ENCODE peak calls at places on chromosomes 7 and 10, in ten cellular contexts. One of them, this sample, is unnamed.

GRCh38 chr7:23691320-23691719 is 11.3 kb downstream of the FAM221A start:
- DNase-seq in choroid plexus epithelial cell: peak
- DNase-seq in HCT116: no peak
- DNase-seq in BE2C: no peak
- DNase-seq in mesendoderm: peak
- DNase-seq in fibroblast of the aortic adventitia: no peak
- DNase-seq in fibroblast of villous mesenchyme: no peak
- DNase-seq in naive thymus-derived CD4-positive, alpha-beta T cell: no peak
- DNase-seq in stomach: no peak
- DNase-seq in SK-N-SH: no peak
- DNase-seq in this sample: no peak

GRCh38 chr10:3783721-3784432 is 1.1 kb downstream of the KLF6 start:
- DNase-seq in choroid plexus epithelial cell: peak
- DNase-seq in HCT116: no peak
- DNase-seq in BE2C: peak
- DNase-seq in mesendoderm: peak
- DNase-seq in fibroblast of the aortic adventitia: peak
- DNase-seq in fibroblast of villous mesenchyme: peak
- DNase-seq in naive thymus-derived CD4-positive, alpha-beta T cell: peak
- DNase-seq in stomach: peak
- DNase-seq in SK-N-SH: peak
- DNase-seq in this sample: no peak

GRCh38 chr7:25753837-25754236 is 398.2 kb upstream of the NFE2L3 start:
- DNase-seq in choroid plexus epithelial cell: no peak
- DNase-seq in HCT116: no peak
- DNase-seq in BE2C: no peak
- DNase-seq in mesendoderm: no peak
- DNase-seq in fibroblast of the aortic adventitia: no peak
- DNase-seq in fibroblast of villous mesenchyme: no peak
- DNase-seq in naive thymus-derived CD4-positive, alpha-beta T cell: no peak
- DNase-seq in stomach: no peak
- DNase-seq in SK-N-SH: no peak
- DNase-seq in this sample: no peak

GRCh38 chr7:16504019-16504418 is 22.6 kb upstream of the LRRC72 start:
- DNase-seq in choroid plexus epithelial cell: peak
- DNase-seq in HCT116: no peak
- DNase-seq in BE2C: no peak
- DNase-seq in mesendoderm: peak
- DNase-seq in fibroblast of the aortic adventitia: peak
- DNase-seq in fibroblast of villous mesenchyme: peak
- DNase-seq in naive thymus-derived CD4-positive, alpha-beta T cell: no peak
- DNase-seq in stomach: no peak
- DNase-seq in SK-N-SH: no peak
- DNase-seq in this sample: no peak

GRCh38 chr10:72846225-72846624 is 47.3 kb upstream of the OIT3 start:
- DNase-seq in choroid plexus epithelial cell: peak
- DNase-seq in HCT116: peak
- DNase-seq in BE2C: no peak
- DNase-seq in mesendoderm: no peak
- DNase-seq in fibroblast of the aortic adventitia: peak
- DNase-seq in fibroblast of villous mesenchyme: peak
- DNase-seq in naive thymus-derived CD4-positive, alpha-beta T cell: no peak
- DNase-seq in stomach: no peak
- DNase-seq in SK-N-SH: no peak
- DNase-seq in this sample: no peak

GRCh38 chr10:44774676-44775401 is 136.3 kb upstream of the TMEM72 start:
- DNase-seq in choroid plexus epithelial cell: peak
- DNase-seq in HCT116: no peak
- DNase-seq in BE2C: no peak
- DNase-seq in mesendoderm: no peak
- DNase-seq in fibroblast of the aortic adventitia: peak
- DNase-seq in fibroblast of villous mesenchyme: no peak
- DNase-seq in naive thymus-derived CD4-positive, alpha-beta T cell: no peak
- DNase-seq in stomach: no peak
- DNase-seq in SK-N-SH: no peak
- DNase-seq in this sample: peak

GRCh38 chr7:69598081-69598486 is at the start of gene AUTS2:
- DNase-seq in choroid plexus epithelial cell: peak
- DNase-seq in HCT116: no peak
- DNase-seq in BE2C: peak
- DNase-seq in mesendoderm: peak
- DNase-seq in fibroblast of the aortic adventitia: peak
- DNase-seq in fibroblast of villous mesenchyme: peak
- DNase-seq in naive thymus-derived CD4-positive, alpha-beta T cell: peak
- DNase-seq in stomach: peak
- DNase-seq in SK-N-SH: peak
- DNase-seq in this sample: peak

GRCh38 chr10:3563298-3563697 is 221.7 kb downstream of the KLF6 start:
- DNase-seq in choroid plexus epithelial cell: no peak
- DNase-seq in HCT116: no peak
- DNase-seq in BE2C: no peak
- DNase-seq in mesendoderm: no peak
- DNase-seq in fibroblast of the aortic adventitia: no peak
- DNase-seq in fibroblast of villous mesenchyme: no peak
- DNase-seq in naive thymus-derived CD4-positive, alpha-beta T cell: no peak
- DNase-seq in stomach: no peak
- DNase-seq in SK-N-SH: no peak
- DNase-seq in this sample: peak

DNA sequence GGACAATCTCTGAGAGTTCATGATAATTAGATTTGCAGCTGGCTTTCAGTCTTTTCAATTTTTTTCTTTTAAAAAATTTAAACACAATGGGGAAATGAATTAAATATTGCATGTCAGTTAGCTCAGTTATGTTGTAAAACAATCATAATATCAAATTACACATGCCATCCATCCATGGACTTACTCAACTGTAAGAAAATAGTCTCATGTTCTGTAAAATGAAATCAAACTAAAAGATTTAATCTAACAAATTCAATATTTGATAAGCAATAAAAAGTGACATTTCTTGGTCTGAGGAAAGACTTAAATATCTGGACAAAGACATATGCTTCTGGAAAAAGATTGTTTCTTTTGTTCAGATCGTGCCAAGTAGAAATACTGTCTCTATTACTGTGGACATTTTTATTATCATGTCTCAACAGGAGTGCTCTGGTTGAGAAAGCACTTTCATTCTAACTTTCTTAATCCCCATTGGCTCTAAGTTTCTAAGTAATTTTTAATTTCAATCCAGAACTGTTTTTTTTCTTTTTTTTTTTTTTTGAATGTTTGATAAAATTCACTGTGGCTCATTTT is 179.2 kb upstream of the FAM3C start:
- DNase-seq in choroid plexus epithelial cell: no peak
- DNase-seq in HCT116: no peak
- DNase-seq in BE2C: no peak
- DNase-seq in mesendoderm: no peak
- DNase-seq in fibroblast of the aortic adventitia: no peak
- DNase-seq in fibroblast of villous mesenchyme: no peak
- DNase-seq in naive thymus-derived CD4-positive, alpha-beta T cell: no peak
- DNase-seq in stomach: no peak
- DNase-seq in SK-N-SH: no peak
- DNase-seq in this sample: no peak
- H3K4me3 ChIP-seq in choroid plexus epithelial cell: no peak
- H3K4me3 ChIP-seq in HCT116: no peak
- H3K4me3 ChIP-seq in BE2C: no peak
- H3K4me3 ChIP-seq in mesendoderm: no peak
- H3K4me3 ChIP-seq in fibroblast of the aortic adventitia: no peak
- H3K4me3 ChIP-seq in fibroblast of villous mesenchyme: no peak
- H3K4me3 ChIP-seq in naive thymus-derived CD4-positive, alpha-beta T cell: no peak
- H3K4me3 ChIP-seq in stomach: no peak
- H3K4me3 ChIP-seq in SK-N-SH: no peak
- H3K4me3 ChIP-seq in this sample: no peak

DNA sequence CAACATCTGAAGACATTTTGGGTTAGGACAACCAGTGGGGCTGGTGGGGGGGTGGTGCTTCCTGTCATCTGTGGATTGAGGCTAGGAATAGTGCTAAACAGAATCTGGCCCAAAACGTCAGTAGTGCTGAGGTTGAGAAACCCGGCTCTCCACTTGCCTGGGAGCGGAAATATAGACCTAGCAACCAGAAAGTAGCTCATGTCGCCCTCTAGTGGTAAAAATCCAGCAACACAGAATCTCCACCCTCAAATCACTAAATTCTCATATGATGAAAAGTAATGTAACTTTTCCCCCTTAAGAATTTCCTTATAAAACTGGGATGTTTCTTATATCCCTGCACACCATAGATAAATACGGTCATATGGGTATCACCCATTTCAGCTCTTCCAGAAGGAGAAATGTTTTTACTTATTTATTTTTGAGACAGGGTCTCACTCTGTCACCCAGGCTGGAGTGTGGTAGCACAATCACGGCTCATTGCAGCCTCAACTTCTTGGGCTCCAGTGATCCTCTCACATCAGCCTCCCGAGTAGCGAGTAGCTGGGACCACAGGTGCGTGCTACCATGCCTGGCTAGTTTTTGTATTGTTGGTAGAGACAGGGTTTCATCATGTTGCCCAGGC is 34.4 kb downstream of the ZC3HAV1 start:
- DNase-seq in choroid plexus epithelial cell: peak
- DNase-seq in HCT116: peak
- DNase-seq in BE2C: peak
- DNase-seq in mesendoderm: peak
- DNase-seq in fibroblast of the aortic adventitia: peak
- DNase-seq in fibroblast of villous mesenchyme: peak
- DNase-seq in naive thymus-derived CD4-positive, alpha-beta T cell: peak
- DNase-seq in stomach: peak
- DNase-seq in SK-N-SH: peak
- DNase-seq in this sample: peak
- H3K4me3 ChIP-seq in choroid plexus epithelial cell: no peak
- H3K4me3 ChIP-seq in HCT116: no peak
- H3K4me3 ChIP-seq in BE2C: no peak
- H3K4me3 ChIP-seq in mesendoderm: no peak
- H3K4me3 ChIP-seq in fibroblast of the aortic adventitia: no peak
- H3K4me3 ChIP-seq in fibroblast of villous mesenchyme: no peak
- H3K4me3 ChIP-seq in naive thymus-derived CD4-positive, alpha-beta T cell: no peak
- H3K4me3 ChIP-seq in stomach: no peak
- H3K4me3 ChIP-seq in SK-N-SH: peak
- H3K4me3 ChIP-seq in this sample: no peak

DNA sequence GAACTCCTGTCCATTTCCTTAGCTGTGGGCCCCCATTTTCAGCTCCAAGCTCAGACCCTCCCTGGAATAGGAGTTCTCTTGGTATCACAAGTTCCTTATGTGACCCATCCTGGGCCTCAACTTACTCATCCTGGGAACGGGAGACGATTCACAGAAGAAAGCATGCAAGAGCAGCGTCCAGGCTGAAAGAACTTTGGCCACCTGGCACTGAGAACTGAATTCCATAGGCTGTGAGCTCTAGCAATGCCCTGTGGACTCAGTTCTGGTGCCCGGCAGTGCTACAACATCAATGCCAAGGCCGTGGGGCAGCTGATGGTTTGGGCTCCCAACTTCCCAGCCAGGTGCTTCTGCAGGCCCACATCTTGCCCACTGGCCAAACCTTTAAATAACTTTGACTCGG is 3.9 kb upstream of the CUEDC2 start:
- DNase-seq in choroid plexus epithelial cell: no peak
- DNase-seq in HCT116: no peak
- DNase-seq in BE2C: no peak
- DNase-seq in mesendoderm: no peak
- DNase-seq in fibroblast of the aortic adventitia: no peak
- DNase-seq in fibroblast of villous mesenchyme: no peak
- DNase-seq in naive thymus-derived CD4-positive, alpha-beta T cell: no peak
- DNase-seq in stomach: no peak
- DNase-seq in SK-N-SH: no peak
- DNase-seq in this sample: no peak
- H3K4me3 ChIP-seq in choroid plexus epithelial cell: peak
- H3K4me3 ChIP-seq in HCT116: no peak
- H3K4me3 ChIP-seq in BE2C: no peak
- H3K4me3 ChIP-seq in mesendoderm: no peak
- H3K4me3 ChIP-seq in fibroblast of the aortic adventitia: peak
- H3K4me3 ChIP-seq in fibroblast of villous mesenchyme: no peak
- H3K4me3 ChIP-seq in naive thymus-derived CD4-positive, alpha-beta T cell: peak
- H3K4me3 ChIP-seq in stomach: no peak
- H3K4me3 ChIP-seq in SK-N-SH: no peak
- H3K4me3 ChIP-seq in this sample: peak

GRCh38 chr7:112940314-112940732 is 146.3 kb downstream of the GPR85 start:
- DNase-seq in choroid plexus epithelial cell: no peak
- DNase-seq in HCT116: no peak
- DNase-seq in BE2C: no peak
- DNase-seq in mesendoderm: peak
- DNase-seq in fibroblast of the aortic adventitia: no peak
- DNase-seq in fibroblast of villous mesenchyme: no peak
- DNase-seq in naive thymus-derived CD4-positive, alpha-beta T cell: no peak
- DNase-seq in stomach: no peak
- DNase-seq in SK-N-SH: no peak
- DNase-seq in this sample: no peak

GRCh38 chr7:112939589-112940313 is 146.9 kb downstream of the GPR85 start:
- DNase-seq in choroid plexus epithelial cell: peak
- DNase-seq in HCT116: peak
- DNase-seq in BE2C: peak
- DNase-seq in mesendoderm: peak
- DNase-seq in fibroblast of the aortic adventitia: peak
- DNase-seq in fibroblast of villous mesenchyme: peak
- DNase-seq in naive thymus-derived CD4-positive, alpha-beta T cell: peak
- DNase-seq in stomach: peak
- DNase-seq in SK-N-SH: peak
- DNase-seq in this sample: peak

GRCh38 chr7:112933598-112933997 is 143.4 kb upstream of the TMEM168 start:
- DNase-seq in choroid plexus epithelial cell: no peak
- DNase-seq in HCT116: no peak
- DNase-seq in BE2C: no peak
- DNase-seq in mesendoderm: peak
- DNase-seq in fibroblast of the aortic adventitia: no peak
- DNase-seq in fibroblast of villous mesenchyme: no peak
- DNase-seq in naive thymus-derived CD4-positive, alpha-beta T cell: no peak
- DNase-seq in stomach: no peak
- DNase-seq in SK-N-SH: no peak
- DNase-seq in this sample: no peak

GRCh38 chr7:112938895-112939588 is 147.6 kb downstream of the GPR85 start:
- DNase-seq in choroid plexus epithelial cell: peak
- DNase-seq in HCT116: no peak
- DNase-seq in BE2C: peak
- DNase-seq in mesendoderm: peak
- DNase-seq in fibroblast of the aortic adventitia: peak
- DNase-seq in fibroblast of villous mesenchyme: peak
- DNase-seq in naive thymus-derived CD4-positive, alpha-beta T cell: peak
- DNase-seq in stomach: no peak
- DNase-seq in SK-N-SH: peak
- DNase-seq in this sample: no peak

DNA sequence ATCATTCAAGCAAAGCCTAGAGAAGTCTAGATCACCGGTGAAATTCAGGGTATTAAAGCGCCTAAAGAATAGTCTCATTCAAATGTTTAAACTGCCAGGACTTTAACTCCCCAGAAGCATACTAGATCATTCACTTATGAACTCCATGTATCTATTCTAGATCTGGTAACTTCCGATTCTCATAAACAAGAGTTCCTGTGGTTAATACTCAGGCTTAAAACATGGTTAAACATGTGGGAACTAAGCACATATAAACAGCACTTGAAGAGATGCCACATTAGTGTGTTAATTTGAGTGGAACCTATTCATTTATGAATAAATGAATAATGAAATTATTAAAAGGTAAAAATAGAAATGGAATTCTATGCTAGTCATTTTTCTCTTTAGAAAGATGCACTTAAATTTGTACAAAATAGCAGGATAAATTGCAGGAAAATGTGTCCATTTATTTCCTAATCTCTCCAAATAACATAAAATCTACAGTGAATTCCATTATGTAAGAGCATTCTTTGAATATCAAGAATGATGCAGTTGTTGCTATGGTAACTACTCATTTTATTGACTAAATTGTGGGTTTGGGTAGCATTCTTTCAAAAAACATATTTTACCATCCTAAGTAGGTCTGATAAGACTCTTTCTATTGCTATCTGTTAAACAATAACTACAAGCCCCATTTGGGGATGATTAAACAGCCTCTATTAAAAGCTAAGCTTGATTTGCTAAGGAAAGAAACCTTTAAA is 147.6 kb upstream of the TMEM168 start:
- DNase-seq in choroid plexus epithelial cell: peak
- DNase-seq in HCT116: no peak
- DNase-seq in BE2C: no peak
- DNase-seq in mesendoderm: no peak
- DNase-seq in fibroblast of the aortic adventitia: peak
- DNase-seq in fibroblast of villous mesenchyme: peak
- DNase-seq in naive thymus-derived CD4-positive, alpha-beta T cell: peak
- DNase-seq in stomach: no peak
- DNase-seq in SK-N-SH: no peak
- DNase-seq in this sample: no peak
- H3K4me3 ChIP-seq in choroid plexus epithelial cell: no peak
- H3K4me3 ChIP-seq in HCT116: no peak
- H3K4me3 ChIP-seq in BE2C: no peak
- H3K4me3 ChIP-seq in mesendoderm: no peak
- H3K4me3 ChIP-seq in fibroblast of the aortic adventitia: peak
- H3K4me3 ChIP-seq in fibroblast of villous mesenchyme: no peak
- H3K4me3 ChIP-seq in naive thymus-derived CD4-positive, alpha-beta T cell: peak
- H3K4me3 ChIP-seq in stomach: no peak
- H3K4me3 ChIP-seq in SK-N-SH: peak
- H3K4me3 ChIP-seq in this sample: peak

This sample was measured in esophagus muscularis mucosa.